ENCODE peak calls at places on chromosomes 1 and 21, in five cellular contexts. One of them, this sample, is unnamed.

GRCh38 chr21:35426484-35426883 is 377.4 kb upstream of the RUNX1 start:
- DNase-seq in tibial nerve: no peak
- DNase-seq in breast epithelium: no peak
- DNase-seq in gastrocnemius medialis: no peak
- DNase-seq in H54: no peak
- DNase-seq in this sample: no peak

GRCh38 chr1:115648717-115649691 is 7.2 kb downstream of the VANGL1 start:
- DNase-seq in tibial nerve: no peak
- DNase-seq in breast epithelium: no peak
- DNase-seq in gastrocnemius medialis: no peak
- DNase-seq in H54: no peak
- DNase-seq in this sample: no peak

GRCh38 chr1:228020686-228021525 is 14.1 kb downstream of the WNT3A start:
- DNase-seq in tibial nerve: no peak
- DNase-seq in breast epithelium: no peak
- DNase-seq in gastrocnemius medialis: no peak
- DNase-seq in H54: no peak
- DNase-seq in this sample: peak; percentile 1

GRCh38 chr21:42797522-42797921 is 81.8 kb downstream of the WDR4 start:
- DNase-seq in tibial nerve: no peak
- DNase-seq in breast epithelium: no peak
- DNase-seq in gastrocnemius medialis: no peak
- DNase-seq in H54: no peak
- DNase-seq in this sample: no peak

GRCh38 chr1:85850238-85850637 is 142.0 kb upstream of the ZNHIT6 start:
- DNase-seq in tibial nerve: no peak
- DNase-seq in breast epithelium: no peak
- DNase-seq in gastrocnemius medialis: no peak
- DNase-seq in H54: peak; percentile 8
- DNase-seq in this sample: no peak

GRCh38 chr1:154878371-154879355 is 8.6 kb upstream of the KCNN3 start:
- DNase-seq in tibial nerve: peak; percentile 63
- DNase-seq in breast epithelium: peak; percentile 62
- DNase-seq in gastrocnemius medialis: peak; percentile 65
- DNase-seq in H54: peak; percentile 72
- DNase-seq in this sample: peak; percentile 85

GRCh38 chr1:65717815-65718454 is 74.8 kb upstream of the PDE4B start:
- DNase-seq in tibial nerve: no peak
- DNase-seq in breast epithelium: no peak
- DNase-seq in gastrocnemius medialis: no peak
- DNase-seq in H54: no peak
- DNase-seq in this sample: no peak

GRCh38 chr1:175400811-175401210 is 208.2 kb upstream of the KIAA0040 start:
- DNase-seq in tibial nerve: no peak
- DNase-seq in breast epithelium: no peak
- DNase-seq in gastrocnemius medialis: no peak
- DNase-seq in H54: no peak
- DNase-seq in this sample: no peak

GRCh38 chr1:61481313-61481712 is 243.6 kb downstream of the TM2D1 start:
- DNase-seq in tibial nerve: no peak
- DNase-seq in breast epithelium: no peak
- DNase-seq in gastrocnemius medialis: no peak
- DNase-seq in H54: no peak
- DNase-seq in this sample: no peak

GRCh38 chr1:67201891-67202290 is 35.6 kb downstream of the IL23R start:
- DNase-seq in tibial nerve: no peak
- DNase-seq in breast epithelium: no peak
- DNase-seq in gastrocnemius medialis: no peak
- DNase-seq in H54: no peak
- DNase-seq in this sample: no peak

GRCh38 chr1:53470155-53470554 is 11.0 kb downstream of the DMRTB1 start:
- DNase-seq in tibial nerve: peak; percentile 32
- DNase-seq in breast epithelium: no peak
- DNase-seq in gastrocnemius medialis: no peak
- DNase-seq in H54: no peak
- DNase-seq in this sample: peak; percentile 57

GRCh38 chr1:197519741-197520334 is 251.8 kb downstream of the CRB1 start:
- DNase-seq in tibial nerve: no peak
- DNase-seq in breast epithelium: no peak
- DNase-seq in gastrocnemius medialis: no peak
- DNase-seq in H54: no peak
- DNase-seq in this sample: no peak

GRCh38 chr1:6490181-6491075 is 1.0 kb downstream of the PLEKHG5 start:
- DNase-seq in tibial nerve: no peak
- DNase-seq in breast epithelium: no peak
- DNase-seq in gastrocnemius medialis: no peak
- DNase-seq in H54: peak; percentile 61
- DNase-seq in this sample: peak; percentile 74

GRCh38 chr1:203129501-203130231 is 2.1 kb downstream of the ADORA1 start:
- DNase-seq in tibial nerve: no peak
- DNase-seq in breast epithelium: peak; percentile 63
- DNase-seq in gastrocnemius medialis: no peak
- DNase-seq in H54: no peak
- DNase-seq in this sample: peak; percentile 63

GRCh38 chr21:41327753-41328152 is 11.2 kb downstream of the FAM3B start:
- DNase-seq in tibial nerve: no peak
- DNase-seq in breast epithelium: no peak
- DNase-seq in gastrocnemius medialis: no peak
- DNase-seq in H54: no peak
- DNase-seq in this sample: no peak

GRCh38 chr1:37862330-37862729 is 2.9 kb upstream of the MTF1 start:
- DNase-seq in tibial nerve: no peak
- DNase-seq in breast epithelium: no peak
- DNase-seq in gastrocnemius medialis: no peak
- DNase-seq in H54: no peak
- DNase-seq in this sample: no peak

GRCh38 chr1:204754821-204755220 is 69.3 kb upstream of the LRRN2 start:
- DNase-seq in tibial nerve: no peak
- DNase-seq in breast epithelium: no peak
- DNase-seq in gastrocnemius medialis: no peak
- DNase-seq in H54: no peak
- DNase-seq in this sample: no peak

GRCh38 chr1:167146903-167147539 is 53.1 kb downstream of the STYXL2 start:
- DNase-seq in tibial nerve: no peak
- DNase-seq in breast epithelium: no peak
- DNase-seq in gastrocnemius medialis: no peak
- DNase-seq in H54: no peak
- DNase-seq in this sample: no peak

GRCh38 chr21:45906196-45906805 is 75.3 kb upstream of the COL6A1 start:
- DNase-seq in tibial nerve: no peak
- DNase-seq in breast epithelium: no peak
- DNase-seq in gastrocnemius medialis: no peak
- DNase-seq in H54: no peak
- DNase-seq in this sample: no peak

GRCh38 chr21:38925923-38926322 is 120.2 kb downstream of the ETS2 start:
- DNase-seq in tibial nerve: no peak
- DNase-seq in breast epithelium: peak; percentile 74
- DNase-seq in gastrocnemius medialis: peak; percentile 62
- DNase-seq in H54: peak; percentile 78
- DNase-seq in this sample: peak; percentile 36

GRCh38 chr1:226181996-226182714 is 4.4 kb downstream of the ACBD3 start:
- DNase-seq in tibial nerve: peak; percentile 34
- DNase-seq in breast epithelium: no peak
- DNase-seq in gastrocnemius medialis: peak; percentile 45
- DNase-seq in H54: peak; percentile 35
- DNase-seq in this sample: peak; percentile 53

GRCh38 chr1:165845992-165846748 is 18.8 kb downstream of the UCK2 start:
- DNase-seq in tibial nerve: no peak
- DNase-seq in breast epithelium: no peak
- DNase-seq in gastrocnemius medialis: no peak
- DNase-seq in H54: no peak
- DNase-seq in this sample: no peak

GRCh38 chr1:165666152-165666551 is 32.2 kb downstream of the ALDH9A1 start:
- DNase-seq in tibial nerve: no peak
- DNase-seq in breast epithelium: no peak
- DNase-seq in gastrocnemius medialis: no peak
- DNase-seq in H54: no peak
- DNase-seq in this sample: no peak

GRCh38 chr21:26449161-26449560 is 123.9 kb downstream of the CYYR1 start:
- DNase-seq in tibial nerve: no peak
- DNase-seq in breast epithelium: no peak
- DNase-seq in gastrocnemius medialis: no peak
- DNase-seq in H54: no peak
- DNase-seq in this sample: no peak

GRCh38 chr1:185244015-185244747 is 72.9 kb downstream of the IVNS1ABP start:
- DNase-seq in tibial nerve: no peak
- DNase-seq in breast epithelium: no peak
- DNase-seq in gastrocnemius medialis: no peak
- DNase-seq in H54: peak; percentile 17
- DNase-seq in this sample: no peak

GRCh38 chr1:47906009-47906432 is 91.2 kb downstream of the TRABD2B start:
- DNase-seq in tibial nerve: no peak
- DNase-seq in breast epithelium: no peak
- DNase-seq in gastrocnemius medialis: no peak
- DNase-seq in H54: no peak
- DNase-seq in this sample: peak; percentile 44

GRCh38 chr1:60745444-60745843 is 336.9 kb upstream of the NFIA start:
- DNase-seq in tibial nerve: no peak
- DNase-seq in breast epithelium: no peak
- DNase-seq in gastrocnemius medialis: no peak
- DNase-seq in H54: no peak
- DNase-seq in this sample: no peak

GRCh38 chr1:18907021-18907913 is 4.9 kb upstream of the ALDH4A1 start:
- DNase-seq in tibial nerve: no peak
- DNase-seq in breast epithelium: peak; percentile 68
- DNase-seq in gastrocnemius medialis: no peak
- DNase-seq in H54: peak; percentile 37
- DNase-seq in this sample: peak; percentile 65

GRCh38 chr1:212651977-212652376 is 43.4 kb downstream of the ATF3 start:
- DNase-seq in tibial nerve: no peak
- DNase-seq in breast epithelium: no peak
- DNase-seq in gastrocnemius medialis: no peak
- DNase-seq in H54: no peak
- DNase-seq in this sample: no peak

GRCh38 chr1:9009438-9010366 is 16.5 kb downstream of the SLC2A7 start:
- DNase-seq in tibial nerve: no peak
- DNase-seq in breast epithelium: no peak
- DNase-seq in gastrocnemius medialis: no peak
- DNase-seq in H54: peak; percentile 40
- DNase-seq in this sample: no peak

GRCh38 chr1:209707308-209707707 is 2.7 kb downstream of the HSD11B1 start:
- DNase-seq in tibial nerve: no peak
- DNase-seq in breast epithelium: no peak
- DNase-seq in gastrocnemius medialis: no peak
- DNase-seq in H54: no peak
- DNase-seq in this sample: no peak

GRCh38 chr1:205950826-205951549 is 7.7 kb upstream of the SLC26A9 start:
- DNase-seq in tibial nerve: no peak
- DNase-seq in breast epithelium: no peak
- DNase-seq in gastrocnemius medialis: peak; percentile 31
- DNase-seq in H54: peak; percentile 59
- DNase-seq in this sample: no peak

GRCh38 chr21:39087238-39087975 is 95.8 kb downstream of the PSMG1 start:
- DNase-seq in tibial nerve: no peak
- DNase-seq in breast epithelium: no peak
- DNase-seq in gastrocnemius medialis: peak; percentile 89
- DNase-seq in H54: no peak
- DNase-seq in this sample: no peak

GRCh38 chr1:168643152-168643551 is 66.7 kb downstream of the XCL1 start:
- DNase-seq in tibial nerve: no peak
- DNase-seq in breast epithelium: no peak
- DNase-seq in gastrocnemius medialis: no peak
- DNase-seq in H54: no peak
- DNase-seq in this sample: no peak

GRCh38 chr21:15058718-15059316 is 6.0 kb downstream of the NRIP1 start:
- DNase-seq in tibial nerve: no peak
- DNase-seq in breast epithelium: no peak
- DNase-seq in gastrocnemius medialis: no peak
- DNase-seq in H54: peak; percentile 50
- DNase-seq in this sample: no peak

GRCh38 chr1:52033190-52034049 is at the start of gene KTI12:
- DNase-seq in tibial nerve: peak; percentile 66
- DNase-seq in breast epithelium: peak; percentile 68
- DNase-seq in gastrocnemius medialis: peak; percentile 67
- DNase-seq in H54: peak; percentile 76
- DNase-seq in this sample: peak; percentile 81
- TF ChIP-seq POLR2A in tibial nerve: no peak
- TF ChIP-seq POLR2A in breast epithelium: peak; percentile 38
- TF ChIP-seq POLR2A in gastrocnemius medialis: no peak
- TF ChIP-seq POLR2A in H54: peak; percentile 76
- TF ChIP-seq POLR2A in this sample: peak; percentile 39

GRCh38 chr1:161165742-161166668 is at the start of gene PPOX:
- DNase-seq in tibial nerve: peak; percentile 95
- DNase-seq in breast epithelium: peak; percentile 98
- DNase-seq in gastrocnemius medialis: peak; percentile 98
- DNase-seq in H54: peak; percentile 89
- DNase-seq in this sample: peak; percentile 96
- TF ChIP-seq POLR2A in tibial nerve: no peak
- TF ChIP-seq POLR2A in breast epithelium: peak; percentile 32
- TF ChIP-seq POLR2A in gastrocnemius medialis: peak; percentile 92
- TF ChIP-seq POLR2A in H54: peak; percentile 75
- TF ChIP-seq POLR2A in this sample: peak; percentile 48

GRCh38 chr1:33330906-33331305 is 10.0 kb upstream of the A3GALT2 start:
- DNase-seq in tibial nerve: no peak
- DNase-seq in breast epithelium: no peak
- DNase-seq in gastrocnemius medialis: no peak
- DNase-seq in H54: no peak
- DNase-seq in this sample: no peak
- TF ChIP-seq POLR2A in tibial nerve: no peak
- TF ChIP-seq POLR2A in breast epithelium: no peak
- TF ChIP-seq POLR2A in gastrocnemius medialis: no peak
- TF ChIP-seq POLR2A in H54: no peak
- TF ChIP-seq POLR2A in this sample: no peak

DNA sequence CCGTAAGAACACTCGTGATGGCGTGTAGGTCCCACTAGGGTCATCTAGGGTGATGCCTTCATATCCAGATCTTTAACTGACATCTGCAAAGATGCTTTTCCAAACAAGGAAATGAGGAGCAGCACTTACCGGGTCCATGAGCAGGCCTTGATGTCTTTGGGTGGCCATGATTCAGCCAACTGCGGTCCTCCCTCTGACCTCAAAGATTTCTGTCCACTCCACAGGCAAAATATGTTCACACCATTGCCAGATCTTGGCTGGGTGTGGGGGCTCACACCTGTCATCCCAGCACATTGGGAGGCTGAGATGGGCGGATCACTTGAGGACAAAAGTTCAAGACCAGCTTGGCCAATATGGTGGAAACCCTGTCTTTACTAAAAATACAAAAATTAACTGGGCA is 18.2 kb downstream of the TRPM2 start:
- DNase-seq in tibial nerve: no peak
- DNase-seq in breast epithelium: no peak
- DNase-seq in gastrocnemius medialis: no peak
- DNase-seq in H54: no peak
- DNase-seq in this sample: no peak
- TF ChIP-seq POLR2A in tibial nerve: no peak
- TF ChIP-seq POLR2A in breast epithelium: no peak
- TF ChIP-seq POLR2A in gastrocnemius medialis: no peak
- TF ChIP-seq POLR2A in H54: no peak
- TF ChIP-seq POLR2A in this sample: no peak

GRCh38 chr1:24847995-24848857 is 81.8 kb downstream of the RUNX3 start:
- DNase-seq in tibial nerve: peak; percentile 84
- DNase-seq in breast epithelium: peak; percentile 85
- DNase-seq in gastrocnemius medialis: peak; percentile 79
- DNase-seq in H54: no peak
- DNase-seq in this sample: peak; percentile 93
- TF ChIP-seq POLR2A in tibial nerve: peak; percentile 20
- TF ChIP-seq POLR2A in breast epithelium: no peak
- TF ChIP-seq POLR2A in gastrocnemius medialis: no peak
- TF ChIP-seq POLR2A in H54: no peak
- TF ChIP-seq POLR2A in this sample: no peak

This sample was measured in body of pancreas.